ENCODE peak calls at places on chromosomes 16 and 17, in ten cellular contexts. R, G, I, A, J, U, K, N, H and W are unnamed samples.

GRCh38 chr16:54342966-54343365 is 56.4 kb upstream of the IRX3 start:
- DNase-seq in R (no peak), G (no peak), I (no peak), A (no peak), J (no peak), U (no peak), K (peak), N (no peak), H (no peak), W (no peak)

GRCh38 chr17:18246880-18247612 is 11.5 kb downstream of the FLII start:
- DNase-seq in R (peak), G (peak), I (no peak), A (peak), J (peak), U (peak), K (no peak), N (peak), H (peak), W (peak)

GRCh38 chr17:2214047-2214717 is 89.4 kb downstream of the SMG6 start:
- DNase-seq in R (peak), G (peak), I (peak), A (peak), J (peak), U (peak), K (peak), N (peak), H (peak), W (no peak)

GRCh38 chr16:769934-770333 is 9.4 kb downstream of the MSLN start:
- DNase-seq in R (no peak), G (no peak), I (no peak), A (no peak), J (no peak), U (no peak), K (no peak), N (no peak), H (no peak), W (no peak)

GRCh38 chr17:29619251-29619650 is 3.5 kb downstream of the CORO6 start:
- DNase-seq in R (no peak), G (no peak), I (no peak), A (no peak), J (peak), U (peak), K (peak), N (no peak), H (peak), W (no peak)

GRCh38 chr17:28712705-28713415 is 1.2 kb upstream of the PROCA1 start:
- DNase-seq in R (no peak), G (no peak), I (no peak), A (no peak), J (no peak), U (no peak), K (no peak), N (no peak), H (no peak), W (no peak)

GRCh38 chr16:57240872-57241271 is 4.2 kb upstream of the ARL2BP start:
- DNase-seq in R (no peak), G (no peak), I (no peak), A (no peak), J (no peak), U (no peak), K (no peak), N (no peak), H (no peak), W (no peak)

GRCh38 chr17:28864991-28865849 is 10.4 kb downstream of the ERAL1 start:
- DNase-seq in R (no peak), G (no peak), I (no peak), A (no peak), J (no peak), U (no peak), K (no peak), N (no peak), H (no peak), W (peak)

GRCh38 chr16:49458656-49459445 is 85.2 kb downstream of the C16orf78 start:
- DNase-seq in R (no peak), G (no peak), I (no peak), A (no peak), J (no peak), U (no peak), K (no peak), N (no peak), H (no peak), W (no peak)

GRCh38 chr17:27381007-27381501 is 75.2 kb upstream of the KSR1 start:
- DNase-seq in R (peak), G (peak), I (no peak), A (no peak), J (peak), U (peak), K (peak), N (peak), H (peak), W (peak)

GRCh38 chr16:20359997-20360396 is 7.5 kb upstream of the UMOD start:
- DNase-seq in R (no peak), G (no peak), I (no peak), A (no peak), J (no peak), U (no peak), K (no peak), N (no peak), H (peak), W (no peak)

GRCh38 chr17:32323784-32324590 is 18.0 kb downstream of the C17orf75 start:
- DNase-seq in R (no peak), G (no peak), I (no peak), A (no peak), J (peak), U (peak), K (peak), N (no peak), H (no peak), W (peak)

GRCh38 chr16:4659363-4660353 is 33.7 kb upstream of the NUDT16L1 start:
- DNase-seq in R (no peak), G (no peak), I (no peak), A (no peak), J (peak), U (no peak), K (no peak), N (no peak), H (no peak), W (no peak)